ENCODE peak calls at places on chromosomes 5 and 9, in six cellular contexts. A is testis, Z is ACHN, V is NCI-H1436, Q is dermis blood vessel endothelial cell, R is astrocyte of the spinal cord. P is an unnamed sample.

GRCh38 chr5:91024160-91024559 is 359.0 kb downstream of the ARRDC3 start:
- DNase-seq in R (no peak), V (no peak), Q (no peak), A (no peak), Z (no peak), P (no peak)

GRCh38 chr5:114101153-114101552 is 260.7 kb upstream of the KCNN2 start:
- DNase-seq in Q (peak), R (peak), V (no peak), A (peak), Z (peak), P (no peak)

GRCh38 chr5:33761139-33761538 is 130.7 kb downstream of the ADAMTS12 start:
- DNase-seq in Z (no peak), V (no peak), R (peak), A (no peak), Q (no peak), P (no peak)

GRCh38 chr5:74529101-74529500 is 111.4 kb downstream of the ENC1 start:
- DNase-seq in A (no peak), Z (no peak), Q (no peak), V (no peak), R (peak), P (no peak)

GRCh38 chr5:155311721-155312120 is 298.2 kb downstream of the KIF4B start:
- DNase-seq in A (no peak), V (no peak), Z (no peak), R (no peak), Q (no peak), P (no peak)

GRCh38 chr9:126844085-126844484 is 16.4 kb upstream of the ZBTB34 start:
- DNase-seq in R (peak), Q (peak), A (no peak), V (no peak), Z (peak), P (no peak)

GRCh38 chr5:150489358-150490295 is 18.3 kb upstream of the NDST1 start:
- DNase-seq in R (no peak), A (no peak), V (no peak), Q (no peak), Z (no peak), P (no peak)

GRCh38 chr5:124302504-124302903 is 443.9 kb downstream of the ZNF608 start:
- DNase-seq in R (peak), Z (no peak), A (no peak), Q (no peak), V (no peak), P (no peak)

GRCh38 chr5:147442134-147442726 is 67.6 kb downstream of the DPYSL3 start:
- DNase-seq in R (no peak), Q (no peak), A (no peak), V (no peak), Z (no peak), P (no peak)

GRCh38 chr5:33074548-33074947 is 363.4 kb downstream of the NPR3 start:
- DNase-seq in R (peak), Z (no peak), Q (no peak), V (no peak), A (no peak), P (no peak)

GRCh38 chr5:55917402-55918096 is 66.4 kb downstream of the IL31RA start:
- DNase-seq in Z (no peak), Q (no peak), A (no peak), V (no peak), R (no peak), P (no peak)

GRCh38 chr5:172540099-172540870 is 86.0 kb upstream of the SH3PXD2B start:
- DNase-seq in R (no peak), Z (no peak), A (no peak), V (no peak), Q (no peak), P (no peak)

GRCh38 chr5:100647461-100648230 is 112.5 kb downstream of the FAM174A start:
- DNase-seq in R (no peak), Q (peak), A (peak), Z (peak), V (peak), P (no peak)

GRCh38 chr5:134510970-134511795 is 14.3 kb upstream of the JADE2 start:
- DNase-seq in V (no peak), R (peak), A (no peak), Q (peak), Z (peak), P (no peak)

GRCh38 chr5:35138232-35138631 is 90.5 kb upstream of the AGXT2 start:
- DNase-seq in R (peak), A (no peak), Z (no peak), Q (no peak), V (no peak), P (no peak)

GRCh38 chr5:17890501-17890900 is 256.2 kb downstream of the TAF11L14 start:
- DNase-seq in Z (no peak), R (no peak), Q (no peak), V (no peak), A (no peak), P (no peak)

GRCh38 chr5:105695916-105696315 is 1974.8 kb downstream of the EFNA5 start:
- DNase-seq in Q (no peak), Z (no peak), V (no peak), R (no peak), A (no peak), P (no peak)

GRCh38 chr5:135013947-135014570 is 20.0 kb downstream of the PITX1 start:
- DNase-seq in V (no peak), Q (no peak), Z (no peak), A (no peak), R (no peak), P (peak)

GRCh38 chr9:91315191-91315590 is 46.5 kb downstream of the AUH start:
- DNase-seq in V (no peak), Z (no peak), Q (no peak), A (no peak), R (no peak), P (no peak)

GRCh38 chr9:81716409-81716808 is 27.1 kb upstream of the TLE1 start:
- DNase-seq in R (no peak), A (no peak), Q (no peak), V (no peak), Z (no peak), P (no peak)

GRCh38 chr9:75885652-75886051 is 4.8 kb upstream of the PCSK5 start:
- DNase-seq in Q (no peak), R (peak), Z (no peak), V (no peak), A (no peak), P (no peak)

GRCh38 chr5:142977363-142978051 is 207.3 kb downstream of the ARHGAP26 start:
- DNase-seq in Q (peak), R (peak), Z (peak), A (no peak), V (no peak), P (no peak)

GRCh38 chr9:6673326-6674025 is 27.9 kb upstream of the GLDC start:
- DNase-seq in Q (no peak), Z (no peak), R (no peak), A (no peak), V (no peak), P (no peak)

GRCh38 chr9:136901516-136902258 is 15.4 kb downstream of the TRAF2 start:
- DNase-seq in V (no peak), A (peak), R (peak), Z (peak), Q (peak), P (no peak)

GRCh38 chr9:136566899-136567298 is 21.1 kb upstream of the NOTCH1 start:
- DNase-seq in R (no peak), V (no peak), A (peak), Q (peak), Z (no peak), P (no peak)

GRCh38 chr5:62718368-62718767 is 139.7 kb downstream of the LRRC70 start:
- DNase-seq in Z (no peak), R (no peak), Q (peak), A (no peak), V (no peak), P (no peak)